ENCODE peak calls at places on chromosome 1, in ten cellular contexts. Y is lower leg skin, W is adrenal gland, H is stomach, U is uterus, J is GM12891, D is spleen, V is esophagus muscularis mucosa, Q is transverse colon, F is tibial nerve. Z is an unnamed sample.

GRCh38 chr1:199197695-199198094 is 558.9 kb downstream of the PTPRC start:
- DNase-seq in Y (no peak), W (no peak), H (no peak), U (no peak), J (no peak), D (no peak), V (no peak), Q (no peak), F (no peak), Z (no peak)

GRCh38 chr1:163195728-163196448 is 6.8 kb downstream of the RGS5 start:
- DNase-seq in Y (no peak), W (no peak), H (no peak), U (no peak), J (no peak), D (no peak), V (no peak), Q (no peak), F (no peak), Z (no peak)

GRCh38 chr1:55216078-55216477 is 914 bp upstream of the USP24 start:
- DNase-seq in Y (no peak), W (no peak), H (no peak), U (no peak), J (no peak), D (no peak), V (no peak), Q (no peak), F (no peak), Z (no peak)

GRCh38 chr1:205690122-205690756 is 9.9 kb upstream of the SLC45A3 start:
- DNase-seq in Y (no peak), W (no peak), H (no peak), U (no peak), J (no peak), D (peak; percentile 22), V (no peak), Q (no peak), F (no peak), Z (no peak)

GRCh38 chr1:203291201-203292096 is 13.9 kb upstream of the BTG2 start:
- DNase-seq in Y (no peak), W (no peak), H (peak; percentile 50), U (peak; percentile 70), J (no peak), D (no peak), V (no peak), Q (peak; percentile 85), F (no peak), Z (no peak)

GRCh38 chr1:28078680-28079626 is 9.5 kb downstream of the EYA3 start:
- DNase-seq in Y (no peak), W (no peak), H (no peak), U (no peak), J (no peak), D (no peak), V (no peak), Q (no peak), F (no peak), Z (no peak)

GRCh38 chr1:205416326-205416725 is 5.5 kb downstream of the LEMD1 start:
- DNase-seq in Y (no peak), W (no peak), H (no peak), U (no peak), J (no peak), D (no peak), V (no peak), Q (no peak), F (no peak), Z (no peak)

GRCh38 chr1:159279754-159280153 is 22.4 kb upstream of the FCER1A start:
- DNase-seq in Y (no peak), W (no peak), H (no peak), U (no peak), J (no peak), D (no peak), V (no peak), Q (no peak), F (no peak), Z (no peak)

GRCh38 chr1:10459185-10459584 is 9.4 kb downstream of the CORT start:
- DNase-seq in Y (no peak), W (no peak), H (no peak), U (no peak), J (no peak), D (no peak), V (no peak), Q (no peak), F (no peak), Z (peak; percentile 40)

GRCh38 chr1:100868364-100868995 is 26.2 kb downstream of the EXTL2 start:
- DNase-seq in Y (no peak), W (no peak), H (no peak), U (no peak), J (no peak), D (no peak), V (no peak), Q (no peak), F (no peak), Z (no peak)

GRCh38 chr1:116531917-116532316 is 38.9 kb downstream of the CD58 start:
- DNase-seq in Y (no peak), W (no peak), H (no peak), U (no peak), J (no peak), D (no peak), V (no peak), Q (no peak), F (no peak), Z (no peak)

GRCh38 chr1:116529199-116529616 is 41.6 kb downstream of the CD58 start:
- DNase-seq in Y (no peak), W (no peak), H (no peak), U (no peak), J (no peak), D (no peak), V (no peak), Q (no peak), F (no peak), Z (no peak)

GRCh38 chr1:116529681-116530080 is 41.1 kb downstream of the CD58 start:
- DNase-seq in Y (no peak), W (no peak), H (no peak), U (no peak), J (no peak), D (no peak), V (no peak), Q (no peak), F (no peak), Z (no peak)

GRCh38 chr1:116525440-116525839 is 45.4 kb downstream of the CD58 start:
- DNase-seq in Y (no peak), W (no peak), H (no peak), U (no peak), J (no peak), D (no peak), V (no peak), Q (no peak), F (no peak), Z (no peak)

GRCh38 chr1:116528329-116529083 is 42.3 kb downstream of the CD58 start:
- DNase-seq in Y (no peak), W (no peak), H (no peak), U (no peak), J (no peak), D (no peak), V (no peak), Q (no peak), F (no peak), Z (no peak)
- TF ChIP-seq POLR2A in Y (no peak), W (no peak), H (no peak), U (no peak), J (peak; percentile 3), D (no peak), V (no peak), Q (no peak), F (no peak), Z (no peak)

DNA sequence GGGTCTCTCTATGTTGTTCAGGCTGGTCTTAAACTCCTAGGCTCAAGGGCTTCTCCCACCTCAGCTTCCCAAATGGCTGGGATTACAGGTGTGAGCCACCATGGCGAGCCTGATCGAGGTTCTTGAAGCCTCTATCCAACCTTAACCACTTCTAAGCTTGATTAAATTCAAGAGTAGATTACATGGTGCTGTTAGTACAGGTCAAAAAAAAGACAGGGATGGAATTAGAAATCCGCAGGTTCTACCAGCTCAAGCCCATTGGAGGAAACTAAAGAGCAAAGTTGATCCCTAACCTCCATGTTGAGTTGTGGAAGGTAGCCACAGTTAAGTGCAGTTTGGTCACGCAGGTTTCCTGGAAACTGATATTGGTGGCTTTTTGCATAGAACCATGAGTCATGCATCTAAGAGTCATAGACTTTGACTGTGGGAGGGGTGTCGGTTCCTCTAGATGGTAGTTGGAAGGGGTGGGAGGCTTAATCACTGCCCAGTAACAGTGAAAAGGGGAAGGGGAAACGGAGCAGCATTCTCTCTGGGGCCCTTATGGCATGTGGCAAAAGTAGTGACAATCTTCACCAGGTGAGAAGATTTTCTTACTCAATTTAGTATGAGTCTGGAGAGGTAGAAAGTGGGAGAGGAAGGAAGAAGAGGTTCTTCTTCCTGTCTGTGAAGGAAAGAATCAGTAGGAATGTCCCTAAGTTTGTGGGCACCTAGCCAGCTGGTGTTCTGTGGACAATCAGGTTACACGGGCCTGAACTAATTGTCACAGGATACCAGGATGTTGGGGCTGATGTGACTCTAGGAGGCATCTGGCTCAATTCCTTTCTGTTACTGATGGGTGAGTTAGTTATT is 7.0 kb downstream of the CD53 start:
- DNase-seq in Y (no peak), W (no peak), H (no peak), U (no peak), J (no peak), D (no peak), V (no peak), Q (peak; percentile 15), F (no peak), Z (no peak)
- TF ChIP-seq POLR2A in Y (no peak), W (no peak), H (no peak), U (no peak), J (peak; percentile 42), D (no peak), V (no peak), Q (no peak), F (no peak), Z (no peak)

GRCh38 chr1:109977657-109978378 is 6.7 kb upstream of the AHCYL1 start:
- DNase-seq in Y (no peak), W (no peak), H (no peak), U (no peak), J (no peak), D (no peak), V (no peak), Q (no peak), F (peak; percentile 46), Z (no peak)

GRCh38 chr1:109977225-109977624 is 7.3 kb upstream of the AHCYL1 start:
- DNase-seq in Y (peak; percentile 55), W (no peak), H (no peak), U (no peak), J (no peak), D (no peak), V (no peak), Q (no peak), F (no peak), Z (no peak)

GRCh38 chr1:109979489-109980091 is 5.0 kb upstream of the AHCYL1 start:
- DNase-seq in Y (peak; percentile 77), W (no peak), H (peak; percentile 46), U (peak; percentile 60), J (no peak), D (no peak), V (no peak), Q (no peak), F (no peak), Z (peak; percentile 68)

GRCh38 chr1:109978761-109979488 is 5.6 kb upstream of the AHCYL1 start:
- DNase-seq in Y (no peak), W (no peak), H (no peak), U (no peak), J (no peak), D (no peak), V (no peak), Q (no peak), F (no peak), Z (no peak)

GRCh38 chr1:109975718-109976117 is 8.8 kb upstream of the AHCYL1 start:
- DNase-seq in Y (no peak), W (no peak), H (no peak), U (no peak), J (no peak), D (no peak), V (no peak), Q (no peak), F (no peak), Z (peak; percentile 57)
- TF ChIP-seq POLR2A in Y (no peak), W (no peak), H (no peak), U (no peak), J (no peak), D (no peak), V (no peak), Q (no peak), F (no peak), Z (no peak)

GRCh38 chr1:185316163-185317033 is 645 bp downstream of the IVNS1ABP start:
- DNase-seq in Y (peak; percentile 92), W (peak; percentile 98), H (peak; percentile 94), U (peak; percentile 95), J (peak; percentile 55), D (peak; percentile 98), V (peak; percentile 98), Q (peak; percentile 95), F (peak; percentile 95), Z (peak; percentile 70)
- TF ChIP-seq POLR2A in Y (no peak), W (peak; percentile 40), H (no peak), U (peak; percentile 63), J (no peak), D (no peak), V (no peak), Q (peak; percentile 42), F (peak; percentile 70), Z (peak; percentile 66)